ENCODE peak calls at places on chromosomes 11 and 22, in seven cellular contexts. D, Y, K, P, V, T and S are unnamed samples.

GRCh38 chr11:820655-821512 is 2.2 kb downstream of the PNPLA2 start:
- DNase-seq in P (peak), D (no peak), T (no peak), V (peak), Y (peak), K (peak), S (peak)

GRCh38 chr11:65493367-65494176 is 5.3 kb upstream of the MALAT1 start:
- DNase-seq in T (no peak), Y (peak), V (no peak), P (peak), D (no peak), K (peak), S (no peak)

GRCh38 chr11:128488471-128488870 is 98.9 kb downstream of the ETS1 start:
- DNase-seq in T (no peak), Y (peak), D (no peak), V (no peak), K (no peak), P (no peak), S (no peak)

GRCh38 chr11:104570088-104570701 is 328.1 kb downstream of the CASP12 start:
- DNase-seq in T (no peak), Y (peak), P (no peak), D (no peak), V (no peak), K (no peak), S (no peak)

GRCh38 chr22:30918761-30919160 is 49.8 kb downstream of the MORC2 start:
- DNase-seq in D (no peak), Y (no peak), T (no peak), K (no peak), P (no peak), V (no peak), S (no peak)

GRCh38 chr11:71420455-71421241 is 27.5 kb downstream of the DHCR7 start:
- DNase-seq in V (no peak), K (peak), P (no peak), T (peak), Y (peak), D (no peak), S (no peak)

GRCh38 chr11:118892515-118892914 is 8.8 kb downstream of the CXCR5 start:
- DNase-seq in T (peak), P (no peak), Y (no peak), K (no peak), V (no peak), D (peak), S (no peak)

GRCh38 chr11:61377461-61378160 is 14.8 kb upstream of the TMEM216 start:
- DNase-seq in D (no peak), Y (peak), V (no peak), K (no peak), P (no peak), T (no peak), S (no peak)

GRCh38 chr11:8567597-8568198 is 26.3 kb downstream of the STK33 start:
- DNase-seq in K (no peak), P (no peak), D (no peak), T (no peak), V (no peak), Y (peak), S (no peak)

GRCh38 chr22:39984006-39984405 is 10.7 kb upstream of the FAM83F start:
- DNase-seq in T (no peak), P (no peak), D (no peak), V (no peak), Y (peak), K (no peak), S (no peak)

GRCh38 chr11:31387379-31387778 is 17.7 kb downstream of the DNAJC24 start:
- DNase-seq in P (no peak), T (no peak), Y (peak), K (no peak), D (no peak), V (no peak), S (no peak)

GRCh38 chr11:117834068-117834810 is 9.7 kb upstream of the FXYD2 start:
- DNase-seq in V (no peak), P (no peak), K (no peak), T (no peak), Y (no peak), D (no peak), S (no peak)

GRCh38 chr11:118338637-118339061 is 3.9 kb downstream of the CD3D start:
- DNase-seq in P (no peak), K (no peak), Y (peak), V (no peak), T (no peak), D (peak), S (no peak)

GRCh38 chr22:24554316-24555159 is at the start of gene GUCD1:
- DNase-seq in D (no peak), V (no peak), P (peak), Y (peak), K (peak), T (peak), S (no peak)

GRCh38 chr11:94129505-94130335 is 1.1 kb downstream of the PANX1 start:
- DNase-seq in D (no peak), K (no peak), T (no peak), V (no peak), Y (peak), P (no peak), S (no peak)

GRCh38 chr11:20337526-20338154 is 25.9 kb upstream of the HTATIP2 start:
- DNase-seq in Y (peak), K (peak), P (no peak), V (no peak), T (peak), D (no peak), S (no peak)

GRCh38 chr11:20025331-20025840 is 134.9 kb downstream of the DBX1 start:
- DNase-seq in V (no peak), D (no peak), P (no peak), K (no peak), T (no peak), Y (no peak), S (no peak)

GRCh38 chr11:8392166-8392565 is 128.5 kb upstream of the LMO1 start:
- DNase-seq in D (no peak), T (no peak), K (no peak), Y (no peak), P (no peak), V (no peak), S (no peak)

GRCh38 chr11:72735495-72736027 is 16.6 kb downstream of the ARAP1 start:
- DNase-seq in T (no peak), Y (peak), K (peak), D (no peak), V (peak), P (no peak), S (no peak)

DNA sequence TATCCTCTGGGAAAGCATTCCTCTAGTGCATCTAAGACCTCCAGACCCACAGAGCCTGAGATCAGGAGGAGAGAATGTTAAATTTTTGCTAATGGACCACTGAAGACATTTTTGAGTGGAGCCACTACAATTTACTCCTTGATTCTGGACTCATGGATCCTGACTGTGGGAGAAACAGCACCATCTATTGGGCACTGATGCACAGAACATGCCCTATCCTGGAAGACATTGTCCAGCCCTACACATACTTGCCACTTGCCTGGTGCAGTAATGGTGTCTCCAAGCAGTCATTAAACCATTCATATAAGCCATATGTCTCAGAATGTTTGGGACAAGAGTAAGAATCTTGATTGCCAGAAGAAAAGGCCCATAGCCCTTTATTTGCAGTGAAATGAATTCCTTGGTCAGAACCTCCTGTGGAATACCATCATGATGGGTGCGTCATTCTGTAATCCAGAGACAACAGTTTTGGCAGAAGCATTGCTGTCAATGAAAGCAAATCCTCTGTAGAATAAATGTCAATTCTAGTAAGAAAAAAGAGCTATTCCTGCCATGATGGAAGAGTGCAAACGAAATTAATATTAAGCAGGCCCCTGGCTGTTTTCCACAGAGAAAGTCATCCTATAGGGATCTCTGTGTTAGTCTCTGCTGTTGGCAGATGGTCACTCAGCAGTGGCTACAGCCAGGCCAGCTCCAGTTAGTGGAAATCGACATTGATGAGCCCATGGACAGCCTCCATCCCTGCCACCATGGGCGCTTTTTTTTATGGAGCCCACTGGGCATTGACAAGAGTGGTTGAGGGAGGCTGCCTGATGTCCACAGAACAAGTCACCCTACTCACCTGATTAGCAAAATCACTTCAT is 43.5 kb downstream of the GGTLC2 start:
- DNase-seq in Y (peak), K (peak), V (no peak), D (no peak), T (no peak), P (no peak), S (no peak)
- TF ChIP-seq CTCF in Y (peak), K (peak), V (peak), D (peak), T (peak), P (peak), S (peak)

GRCh38 chr11:111855506-111855905 is 15.9 kb downstream of the ALG9 start:
- DNase-seq in Y (no peak), D (no peak), V (no peak), T (no peak), K (no peak), P (no peak), S (no peak)

GRCh38 chr11:111851067-111851466 is 20.3 kb downstream of the ALG9 start:
- DNase-seq in D (no peak), P (no peak), T (no peak), V (no peak), K (no peak), Y (no peak), S (no peak)

GRCh38 chr11:111852103-111852502 is 19.3 kb downstream of the ALG9 start:
- DNase-seq in Y (no peak), P (no peak), V (no peak), K (no peak), T (no peak), D (no peak), S (no peak)

GRCh38 chr11:111849631-111850030 is 21.8 kb downstream of the ALG9 start:
- DNase-seq in T (no peak), V (no peak), P (no peak), K (no peak), Y (no peak), D (no peak), S (no peak)

DNA sequence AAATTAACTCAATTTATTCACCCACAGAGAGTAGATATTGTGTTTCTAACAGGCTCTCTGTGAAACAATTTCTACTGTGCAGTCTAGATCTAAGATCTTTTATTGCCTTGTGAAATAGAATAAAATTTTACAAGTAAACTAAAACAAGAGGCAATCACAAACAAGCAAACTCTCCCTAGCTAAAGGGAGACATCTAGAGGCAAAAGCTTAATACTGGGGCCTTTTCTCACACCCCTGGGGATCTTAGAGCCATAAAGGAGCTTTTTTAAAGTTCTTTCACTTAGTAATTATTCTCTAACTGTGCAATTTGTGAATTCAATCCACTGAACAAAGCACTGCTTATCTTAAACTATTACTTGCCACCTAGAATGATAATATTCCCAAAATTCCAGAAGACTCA is 19.7 kb downstream of the ALG9 start:
- DNase-seq in V (no peak), T (no peak), D (no peak), P (no peak), Y (peak), K (no peak), S (no peak)
- TF ChIP-seq CTCF in V (no peak), T (peak), D (no peak), P (peak), Y (peak), K (peak), S (peak)

DNA sequence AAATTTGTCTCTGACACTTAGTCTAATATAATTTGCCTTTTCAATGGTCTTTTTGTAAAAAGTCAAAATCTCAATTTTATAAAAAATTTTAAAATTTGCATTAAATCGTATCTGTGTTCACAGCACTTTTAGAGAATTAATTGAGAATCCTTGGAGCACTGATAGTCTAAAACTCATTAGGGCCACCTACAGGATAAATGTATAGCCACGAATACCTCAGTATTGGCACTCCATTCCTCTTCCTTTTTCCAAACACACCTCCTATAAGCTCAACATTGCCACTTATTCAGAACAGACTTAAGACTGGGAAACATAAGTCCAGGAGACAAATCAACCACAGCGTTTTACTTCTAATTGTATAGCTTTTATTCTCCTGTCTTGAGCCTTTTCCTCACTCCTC is 776.0 kb upstream of the ARHGAP42 start:
- DNase-seq in V (no peak), Y (no peak), T (no peak), P (no peak), D (no peak), K (no peak), S (no peak)
- TF ChIP-seq CTCF in V (no peak), Y (no peak), T (peak), P (no peak), D (no peak), K (no peak), S (no peak)

GRCh38 chr11:124070906-124071621 is 29.9 kb upstream of the OR10G7 start:
- DNase-seq in K (peak), P (peak), Y (peak), V (peak), D (peak), T (peak), S (peak)
- TF ChIP-seq CTCF in K (peak), P (peak), Y (peak), V (peak), D (peak), T (peak), S (peak)

DNA sequence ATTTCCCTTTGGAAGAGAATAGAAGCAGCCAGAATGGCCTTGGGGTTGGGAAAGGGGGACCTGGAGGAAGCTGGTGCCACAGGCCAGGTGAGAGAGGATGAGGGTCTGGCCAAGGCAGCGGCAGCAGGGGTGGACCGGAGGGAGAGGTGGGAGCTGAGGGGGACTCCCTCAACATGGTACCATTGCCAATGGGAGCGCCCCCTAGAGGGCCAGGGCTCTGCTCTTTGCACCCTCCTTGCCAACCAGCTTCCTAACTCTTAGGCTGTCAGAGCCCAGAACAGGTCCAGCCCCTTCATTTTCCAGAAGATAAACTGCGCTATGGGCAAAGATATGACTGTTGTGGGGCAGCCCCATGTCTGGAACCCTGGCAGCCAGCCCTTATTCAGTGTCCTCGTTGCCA is 185.0 kb downstream of the GRIK4 start:
- DNase-seq in Y (no peak), V (no peak), K (no peak), D (no peak), P (no peak), T (no peak), S (no peak)
- TF ChIP-seq CTCF in Y (peak), V (no peak), K (no peak), D (no peak), P (no peak), T (peak), S (no peak)